ENCODE peak calls at places on chromosomes 16 and 17, in ten cellular contexts. J is adipocyte; R is effector CD4-positive, alpha-beta T cell; M is heart left ventricle; P is COR-L47; C is CD4-positive, alpha-beta memory T cell; S is NCI-H2029 treated with DMSO at 0.1 percent for 48 hours; L is posterior vena cava; Z is HFF-Myc; Q is hippocampal formation. U is an unnamed sample.
A peak's percentile ranks its signal among the peaks of the same experiment; 100 is the strongest.

GRCh38 chr17:57955183-57955952 is at the start of gene CUEDC1:
- DNase-seq in P (peak; percentile 57), R (peak; percentile 52), M (peak; percentile 91), Z (no peak), J (peak; percentile 90), L (peak; percentile 95), S (no peak), C (peak; percentile 54), Q (peak; percentile 52), U (no peak)

GRCh38 chr16:87487361-87487924 is 5.4 kb downstream of the ZCCHC14 start:
- DNase-seq in S (peak; percentile 39), L (peak; percentile 15), Z (no peak), P (peak; percentile 87), M (peak; percentile 60), C (peak; percentile 22), J (no peak), R (no peak), Q (no peak), U (no peak)

GRCh38 chr16:64475627-64476351 is 646.1 kb downstream of the CDH11 start:
- DNase-seq in L (no peak), P (no peak), R (no peak), S (no peak), C (no peak), J (peak; percentile 23), Z (no peak), Q (no peak), M (no peak), U (peak; percentile 94)

GRCh38 chr17:2170023-2170422 is 115.1 kb downstream of the HIC1 start:
- DNase-seq in M (no peak), P (no peak), S (no peak), Z (no peak), Q (no peak), R (no peak), L (no peak), J (no peak), C (peak; percentile 14), U (no peak)

GRCh38 chr17:17036520-17036998 is 5.7 kb upstream of the MPRIP start:
- DNase-seq in Z (no peak), S (no peak), C (no peak), R (no peak), P (no peak), L (peak; percentile 84), M (no peak), J (no peak), Q (no peak), U (peak; percentile 76)

GRCh38 chr17:54835015-54835414 is 65.6 kb upstream of the TOM1L1 start:
- DNase-seq in R (no peak), P (no peak), L (no peak), S (no peak), J (no peak), Q (no peak), M (no peak), Z (no peak), C (no peak), U (no peak)

GRCh38 chr16:67170168-67170947 is at the start of gene NOL3:
- DNase-seq in S (no peak), L (peak; percentile 94), C (no peak), R (no peak), J (peak; percentile 93), P (peak; percentile 65), Z (no peak), M (peak; percentile 93), Q (peak; percentile 29), U (peak; percentile 93)

GRCh38 chr17:17493249-17493985 is 2.8 kb downstream of the RASD1 start:
- DNase-seq in C (no peak), R (no peak), J (no peak), Z (no peak), Q (no peak), M (peak; percentile 58), L (peak; percentile 59), P (no peak), S (no peak), U (no peak)

GRCh38 chr17:75088902-75089417 is 1.2 kb downstream of the SLC16A5 start:
- DNase-seq in R (no peak), Z (no peak), P (no peak), S (no peak), Q (no peak), J (no peak), L (no peak), M (no peak), C (no peak), U (peak; percentile 27)

U was measured in LHCN-M2.